ENCODE peak calls at places on chromosomes 12 and 14, in seven cellular contexts. U is heart right ventricle, A is HepG2, V is astrocyte of the spinal cord, R is BE2C, D is fibroblast of lung, G is choroid plexus epithelial cell. N is an unnamed sample.

GRCh38 chr14:61581955-61582615 is 113.2 kb upstream of the HIF1A start:
- DNase-seq in V (peak), D (no peak), R (no peak), U (peak), A (no peak), G (no peak), N (peak)

GRCh38 chr14:36313898-36314297 is 6.5 kb downstream of the MBIP start:
- DNase-seq in V (no peak), R (no peak), D (no peak), U (no peak), A (peak), G (peak), N (no peak)

GRCh38 chr12:12072064-12072760 is 1.5 kb downstream of the BCL2L14 start:
- DNase-seq in G (no peak), A (peak), D (no peak), R (no peak), U (no peak), V (no peak), N (no peak)

GRCh38 chr14:55136868-55137785 is 8.1 kb downstream of the LGALS3 start:
- DNase-seq in R (no peak), A (no peak), G (peak), D (peak), V (peak), U (peak), N (peak)

GRCh38 chr14:77302926-77303325 is 17.8 kb downstream of the POMT2 start:
- DNase-seq in R (no peak), D (peak), G (peak), U (no peak), V (peak), A (peak), N (peak)

GRCh38 chr12:53736602-53737493 is 9.6 kb upstream of the CALCOCO1 start:
- DNase-seq in R (no peak), U (no peak), V (no peak), G (no peak), A (no peak), D (no peak), N (no peak)

GRCh38 chr12:89236237-89236636 is 116.1 kb downstream of the DUSP6 start:
- DNase-seq in G (peak), D (peak), A (no peak), V (peak), U (no peak), R (no peak), N (no peak)

GRCh38 chr12:8609061-8609570 is 3.5 kb downstream of the AICDA start:
- DNase-seq in A (peak), U (no peak), V (peak), G (peak), R (peak), D (peak), N (peak)

GRCh38 chr14:75968461-75968860 is 13.3 kb downstream of the TGFB3 start:
- DNase-seq in A (no peak), R (no peak), D (no peak), V (no peak), G (peak), U (no peak), N (peak)

GRCh38 chr12:117908411-117908810 is 60.4 kb downstream of the KSR2 start:
- DNase-seq in A (no peak), V (no peak), U (no peak), D (no peak), R (no peak), G (no peak), N (no peak)

GRCh38 chr12:8642775-8643174 is 19.9 kb downstream of the MFAP5 start:
- DNase-seq in R (no peak), U (no peak), G (no peak), V (no peak), D (no peak), A (no peak), N (no peak)

GRCh38 chr14:104343690-104344640 is 205.6 kb downstream of the KIF26A start:
- DNase-seq in G (no peak), U (no peak), A (no peak), R (peak), V (no peak), D (no peak), N (no peak)

GRCh38 chr14:68772761-68773381 is 20.0 kb downstream of the ZFP36L1 start:
- DNase-seq in R (no peak), G (no peak), U (no peak), A (no peak), D (no peak), V (no peak), N (no peak)

GRCh38 chr12:107560194-107560905 is 125.2 kb upstream of the PWP1 start:
- DNase-seq in U (no peak), D (no peak), A (peak), V (no peak), R (no peak), G (no peak), N (no peak)

GRCh38 chr12:28780960-28781359 is 368.1 kb upstream of the FAR2 start:
- DNase-seq in R (no peak), V (no peak), U (no peak), A (no peak), G (no peak), D (no peak), N (no peak)

GRCh38 chr12:851913-852312 is 97.6 kb downstream of the RAD52 start:
- DNase-seq in G (peak), A (no peak), R (no peak), U (no peak), V (peak), D (peak), N (peak)

GRCh38 chr12:76591461-76591860 is 31.9 kb upstream of the OSBPL8 start:
- DNase-seq in D (no peak), G (peak), V (peak), U (no peak), A (no peak), R (no peak), N (no peak)

GRCh38 chr12:55938826-55939501 is 8.0 kb downstream of the DGKA start:
- DNase-seq in V (no peak), A (no peak), U (no peak), D (no peak), R (no peak), G (no peak), N (no peak)

GRCh38 chr12:95766356-95767019 is 24.1 kb downstream of the NTN4 start:
- DNase-seq in R (no peak), G (no peak), V (no peak), U (no peak), A (peak), D (no peak), N (no peak)

GRCh38 chr14:38107216-38107631 is 100.5 kb upstream of the SSTR1 start:
- DNase-seq in A (no peak), V (no peak), U (no peak), D (no peak), R (no peak), G (no peak), N (no peak)

GRCh38 chr12:27566159-27566558 is 42.2 kb downstream of the PPFIBP1 start:
- DNase-seq in U (no peak), V (no peak), D (peak), A (no peak), R (no peak), G (no peak), N (no peak)

GRCh38 chr12:27566626-27567025 is 42.6 kb downstream of the PPFIBP1 start:
- DNase-seq in V (no peak), D (no peak), U (no peak), A (no peak), G (no peak), R (no peak), N (no peak)

GRCh38 chr12:27561535-27562350 is 37.7 kb downstream of the PPFIBP1 start:
- DNase-seq in G (no peak), A (no peak), U (peak), D (no peak), V (no peak), R (no peak), N (no peak)

GRCh38 chr12:27560126-27560525 is 36.1 kb downstream of the PPFIBP1 start:
- DNase-seq in V (no peak), G (no peak), R (no peak), A (no peak), D (no peak), U (no peak), N (no peak)

GRCh38 chr12:27564612-27565213 is 40.7 kb downstream of the PPFIBP1 start:
- DNase-seq in A (no peak), G (no peak), U (no peak), R (peak), V (no peak), D (no peak), N (no peak)
- TF ChIP-seq CTCF in A (no peak), G (no peak), U (no peak), R (no peak), V (no peak), D (no peak), N (no peak)

GRCh38 chr12:47813491-47814196 is 6.1 kb downstream of the HDAC7 start:
- DNase-seq in D (no peak), R (no peak), V (no peak), G (no peak), A (no peak), U (peak), N (peak)

GRCh38 chr12:47812797-47813490 is 6.8 kb downstream of the HDAC7 start:
- DNase-seq in U (peak), A (peak), D (peak), V (peak), R (peak), G (peak), N (peak)

GRCh38 chr12:47817272-47818006 is 2.3 kb downstream of the HDAC7 start:
- DNase-seq in R (no peak), V (no peak), U (no peak), A (peak), G (no peak), D (no peak), N (no peak)

GRCh38 chr12:47816646-47817271 is 2.9 kb downstream of the HDAC7 start:
- DNase-seq in U (peak), D (no peak), G (peak), R (peak), A (no peak), V (no peak), N (peak)

DNA sequence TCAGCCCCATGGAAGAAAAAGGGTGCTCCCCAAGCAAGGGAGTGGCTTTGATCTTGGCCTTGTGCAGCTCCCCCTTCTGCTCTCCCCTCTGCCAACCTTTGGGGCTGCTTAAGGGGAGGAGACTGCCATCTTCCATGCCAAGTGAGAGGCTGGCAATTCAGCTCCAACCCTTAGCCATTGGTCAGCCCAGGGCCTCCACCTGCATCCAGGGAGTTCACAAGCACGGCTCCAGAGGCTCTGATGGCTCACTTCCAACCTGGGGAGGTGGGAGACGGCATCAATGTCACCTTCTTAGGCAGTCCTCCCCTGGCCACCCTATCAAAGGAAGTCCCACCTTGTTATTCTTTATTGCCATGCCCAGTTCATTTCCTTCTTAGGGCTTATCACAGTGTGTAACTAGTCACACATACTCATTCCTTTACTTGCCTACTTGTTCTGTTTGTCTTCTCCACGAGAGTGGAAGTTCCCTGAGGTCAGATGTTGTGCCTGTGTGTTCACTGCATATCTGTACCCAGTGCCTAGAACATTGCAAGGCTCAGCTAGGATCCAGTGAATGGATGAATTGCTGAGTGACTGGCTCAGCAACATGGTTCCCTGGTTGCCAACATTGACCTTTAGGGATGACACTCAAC is 5.0 kb downstream of the HDAC7 start:
- DNase-seq in G (no peak), R (no peak), V (no peak), U (no peak), A (no peak), D (no peak), N (no peak)
- H3K4me3 ChIP-seq in G (no peak), R (no peak), V (no peak), U (peak), A (no peak), D (no peak), N (no peak)

GRCh38 chr12:126210448-126210847 is 1145.2 kb downstream of the AACS start:
- DNase-seq in G (no peak), A (no peak), R (no peak), U (no peak), D (no peak), V (no peak), N (no peak)
- TF ChIP-seq CTCF in G (no peak), A (no peak), R (no peak), U (no peak), D (no peak), V (no peak), N (no peak)

DNA sequence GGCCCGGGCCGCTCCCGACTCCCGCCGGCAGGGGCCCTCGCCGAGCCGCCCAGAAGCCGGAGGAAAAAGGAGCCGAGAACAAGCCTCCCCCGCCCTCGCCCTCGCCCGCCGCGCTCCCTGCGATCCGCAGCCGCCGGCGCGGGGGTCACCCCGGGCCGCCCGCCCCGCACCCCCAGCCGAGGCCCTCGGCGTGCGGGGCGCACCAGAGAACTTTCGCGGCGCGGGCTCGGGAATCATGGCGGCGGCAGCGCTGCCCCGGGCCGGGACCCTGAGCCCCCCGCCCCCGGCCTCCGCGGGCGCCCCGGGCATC is 519 bp downstream of the CDK2AP1 start:
- DNase-seq in U (peak), A (peak), G (peak), D (peak), V (peak), R (peak), N (peak)
- H3K4me3 ChIP-seq in U (peak), A (peak), G (peak), D (peak), V (peak), R (peak), N (peak)

DNA sequence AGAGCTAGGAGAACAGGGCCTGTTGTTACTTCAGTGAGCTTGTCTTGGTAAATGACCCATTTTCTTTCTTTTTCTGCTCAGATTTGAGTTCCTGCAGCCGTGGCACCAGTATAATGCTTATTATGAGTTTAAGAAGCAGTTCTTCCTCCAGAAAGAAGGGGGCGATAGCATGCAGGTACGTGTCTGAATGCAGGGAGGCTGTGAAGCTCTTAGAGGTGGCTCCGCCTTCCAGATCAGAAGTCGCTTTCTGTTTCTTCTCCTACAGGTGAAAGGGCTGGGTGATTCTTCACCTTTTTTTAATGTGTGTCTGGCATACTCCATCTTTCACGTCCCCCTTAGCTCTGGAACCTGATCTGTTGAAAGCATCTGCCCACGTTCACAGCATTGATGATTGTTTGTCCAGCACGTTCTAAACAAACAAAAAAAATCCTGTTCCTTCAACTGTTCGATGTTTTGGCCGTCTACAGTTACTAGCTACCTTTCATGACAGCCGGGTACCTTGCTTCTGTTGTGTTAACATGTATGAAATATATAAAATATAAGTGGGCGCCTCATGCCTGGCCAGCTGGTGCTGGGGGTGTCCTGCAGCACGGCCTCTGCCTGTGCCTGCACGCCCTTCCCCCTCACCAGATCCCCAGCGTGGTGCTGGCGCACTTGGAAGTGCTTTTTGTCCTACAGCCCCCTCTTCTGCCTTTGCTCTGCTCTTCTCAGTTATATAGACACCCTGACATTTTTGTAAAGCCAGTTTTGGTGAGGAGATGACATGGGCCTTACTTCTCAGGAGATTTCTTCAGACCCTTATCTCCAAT is 44.6 kb downstream of the SFSWAP start:
- DNase-seq in A (peak), R (peak), U (no peak), D (peak), G (peak), V (no peak), N (peak)
- TF ChIP-seq CTCF in A (peak), R (peak), U (no peak), D (peak), G (peak), V (peak), N (peak)

DNA sequence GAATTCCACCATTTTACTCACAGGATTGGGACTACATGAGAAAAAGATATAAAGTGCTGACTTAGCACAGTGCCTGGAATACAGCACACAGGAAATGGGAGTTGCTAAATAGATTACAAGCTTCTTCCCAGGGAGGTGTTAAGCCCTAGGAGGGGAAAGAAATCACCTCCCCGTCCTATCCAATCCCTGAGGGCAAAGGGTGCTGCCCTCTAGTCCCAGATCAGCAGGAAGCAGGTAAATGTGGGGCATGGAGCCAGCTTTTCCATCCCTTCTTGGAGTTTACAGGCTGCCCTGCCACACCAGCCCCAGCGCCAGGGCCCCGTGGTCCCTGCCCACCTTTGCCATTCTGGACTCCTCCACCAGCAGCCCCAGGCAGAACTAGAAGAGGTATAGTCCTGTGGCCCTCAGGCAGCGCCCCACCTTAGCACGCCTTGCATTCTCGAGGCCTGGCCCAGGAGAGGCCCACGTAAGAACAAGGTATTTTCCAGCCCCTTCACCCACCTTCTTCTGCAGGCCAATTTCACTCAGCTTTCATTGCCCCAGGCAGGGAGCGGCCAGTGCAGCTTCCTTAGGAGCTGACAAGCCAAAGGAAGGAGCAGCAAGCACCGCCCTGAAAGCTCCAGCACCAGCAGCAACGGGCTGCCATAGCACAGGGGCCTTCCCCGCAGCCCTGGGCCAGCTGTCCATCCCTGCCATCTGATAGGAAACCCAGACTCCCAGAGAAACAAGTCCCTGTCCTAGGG is 28.8 kb upstream of the RPLP0 start:
- DNase-seq in G (peak), V (no peak), D (peak), U (peak), R (peak), A (no peak), N (peak)
- H3K4me3 ChIP-seq in G (no peak), V (no peak), D (no peak), U (no peak), R (peak), A (peak), N (peak)

GRCh38 chr12:13164859-13165577 is 31.5 kb upstream of the EMP1 start:
- DNase-seq in V (no peak), A (no peak), U (no peak), R (no peak), G (no peak), D (no peak), N (no peak)

GRCh38 chr12:13163868-13164267 is 32.7 kb upstream of the EMP1 start:
- DNase-seq in U (no peak), R (no peak), V (no peak), D (no peak), G (no peak), A (no peak), N (no peak)

GRCh38 chr12:13162904-13163303 is 33.6 kb upstream of the EMP1 start:
- DNase-seq in G (no peak), A (no peak), R (no peak), V (no peak), U (no peak), D (no peak), N (no peak)

GRCh38 chr12:13164271-13164670 is 32.3 kb upstream of the EMP1 start:
- DNase-seq in G (no peak), U (no peak), V (no peak), D (no peak), R (no peak), A (no peak), N (no peak)

GRCh38 chr12:13161172-13161571 is 35.4 kb upstream of the EMP1 start:
- DNase-seq in R (no peak), D (no peak), A (no peak), U (no peak), V (no peak), G (no peak), N (no peak)
- TF ChIP-seq CTCF in R (peak), D (peak), A (no peak), U (no peak), V (peak), G (peak), N (peak)

N was measured in fibroblast of villous mesenchyme.